ENCODE peak calls at places on chromosomes 11 and 22, in nine cellular contexts. A, O, W, Q, J, T, K, H and N are unnamed samples.

GRCh38 chr11:116702772-116703360 is 69.9 kb downstream of the BUD13 start:
- DNase-seq in W (no peak), Q (no peak), O (no peak), A (no peak), H (no peak), J (no peak), T (no peak), K (no peak), N (no peak)

GRCh38 chr22:30809086-30809485 is 114.4 kb downstream of the OSBP2 start:
- DNase-seq in T (no peak), Q (no peak), A (no peak), K (peak; percentile 85), H (no peak), O (no peak), W (no peak), J (no peak), N (peak; percentile 19)

GRCh38 chr11:304915-305833 is 2.4 kb upstream of the IFITM2 start:
- DNase-seq in H (peak; percentile 75), Q (no peak), J (no peak), A (peak; percentile 86), O (peak; percentile 74), T (peak; percentile 74), W (peak; percentile 86), K (peak; percentile 68), N (peak; percentile 83)

GRCh38 chr11:508956-509355 is 1.9 kb upstream of the RNH1 start:
- DNase-seq in W (peak; percentile 54), T (no peak), Q (no peak), K (no peak), A (no peak), H (no peak), J (no peak), O (no peak), N (peak; percentile 58)

GRCh38 chr11:3095712-3096361 is 38.6 kb upstream of the CARS1 start:
- DNase-seq in W (no peak), H (no peak), O (peak; percentile 45), T (peak; percentile 85), K (peak; percentile 81), J (no peak), Q (no peak), A (peak; percentile 93), N (peak; percentile 68)

GRCh38 chr22:30948930-30949342 is 19.6 kb downstream of the MORC2 start:
- DNase-seq in K (peak; percentile 19), A (no peak), Q (no peak), O (no peak), W (no peak), J (no peak), T (peak; percentile 32), H (no peak), N (peak; percentile 77)

GRCh38 chr11:13663631-13664071 is 4.8 kb upstream of the FAR1 start:
- DNase-seq in H (peak; percentile 29), A (peak; percentile 42), K (peak; percentile 51), J (no peak), T (peak; percentile 29), W (no peak), O (peak; percentile 69), Q (no peak), N (no peak)

GRCh38 chr11:94325681-94326080 is 21.3 kb downstream of the IZUMO1R start:
- DNase-seq in K (no peak), H (peak; percentile 48), A (peak; percentile 38), J (no peak), Q (peak; percentile 13), O (no peak), T (peak; percentile 3), W (no peak), N (no peak)

GRCh38 chr11:66936326-66936725 is 21.9 kb downstream of the PC start:
- DNase-seq in O (no peak), Q (no peak), A (peak; percentile 94), T (peak; percentile 83), W (no peak), J (no peak), H (no peak), K (peak; percentile 94), N (peak; percentile 95)

GRCh38 chr11:123654566-123655081 is at the start of gene SCN3B:
- DNase-seq in O (peak; percentile 84), Q (no peak), T (peak; percentile 35), J (no peak), K (peak; percentile 81), H (peak; percentile 57), A (peak; percentile 63), W (peak; percentile 76), N (peak; percentile 39)

GRCh38 chr11:32584921-32585320 is 1.3 kb downstream of the EIF3M start:
- DNase-seq in O (peak; percentile 5), T (no peak), K (peak; percentile 11), J (no peak), H (no peak), W (no peak), Q (no peak), A (no peak), N (no peak)

GRCh38 chr11:32583451-32584271 is at the start of gene EIF3M:
- DNase-seq in Q (peak; percentile 91), K (peak; percentile 96), T (peak; percentile 98), H (peak; percentile 97), A (peak; percentile 97), O (peak; percentile 89), J (peak; percentile 97), W (peak; percentile 98), N (peak; percentile 97)

GRCh38 chr11:32580967-32581366 is 2.7 kb upstream of the EIF3M start:
- DNase-seq in K (no peak), J (no peak), H (no peak), T (peak; percentile 68), W (no peak), A (peak; percentile 94), Q (no peak), O (peak; percentile 8), N (no peak)

GRCh38 chr11:32581556-32581955 is 2.1 kb upstream of the EIF3M start:
- DNase-seq in A (no peak), H (no peak), J (no peak), W (no peak), Q (no peak), K (no peak), O (no peak), T (no peak), N (no peak)

DNA sequence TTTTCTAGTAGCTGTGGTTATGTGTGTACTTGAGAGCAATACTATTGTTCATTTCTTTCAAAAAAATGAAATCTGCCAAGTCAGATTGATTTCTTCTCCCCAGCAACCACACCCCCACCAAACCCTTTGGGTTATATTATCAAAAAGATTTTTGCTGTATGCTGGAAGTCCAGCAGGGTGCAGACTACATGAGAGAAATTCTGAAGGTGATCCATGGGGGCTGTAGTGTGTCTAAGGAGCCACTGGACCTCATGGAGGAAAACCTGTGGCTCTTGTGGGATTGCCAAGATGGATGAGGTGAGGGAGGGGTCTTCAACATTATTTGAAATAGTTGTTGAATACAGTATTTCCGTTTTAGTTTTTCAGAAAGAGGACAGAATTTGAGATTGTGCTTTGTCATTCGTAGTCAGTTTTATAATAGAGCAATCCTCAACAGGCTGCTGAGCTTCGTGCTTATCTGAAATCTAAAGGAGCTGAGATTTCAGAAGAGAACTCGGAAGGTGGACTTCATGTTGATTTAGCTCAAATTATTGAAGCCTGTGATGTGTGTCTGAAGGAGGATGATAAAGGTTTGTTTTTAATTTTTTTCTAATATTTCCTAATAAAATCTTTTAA is 3.1 kb downstream of the EIF3M start:
- DNase-seq in Q (no peak), T (no peak), J (no peak), O (peak; percentile 30), W (no peak), A (peak; percentile 55), K (peak; percentile 16), H (no peak), N (no peak)
- TF ChIP-seq CTCF in Q (no peak), T (peak; percentile 23), J (no peak), O (no peak), W (no peak), A (peak; percentile 54), K (peak; percentile 34), H (no peak), N (peak; percentile 31)

GRCh38 chr11:109641549-109641948 is 219.6 kb downstream of the C11orf87 start:
- DNase-seq in K (peak; percentile 49), Q (no peak), H (no peak), A (peak; percentile 62), J (no peak), W (no peak), O (peak; percentile 27), T (peak; percentile 2), N (peak; percentile 47)
- TF ChIP-seq CTCF in K (no peak), Q (no peak), H (no peak), A (peak; percentile 17), J (no peak), W (no peak), O (no peak), T (no peak), N (peak; percentile 46)

GRCh38 chr22:26031641-26032040 is 137.6 kb upstream of the SEZ6L start:
- DNase-seq in H (no peak), Q (no peak), T (no peak), O (no peak), K (no peak), A (no peak), W (no peak), J (peak; percentile 53), N (no peak)
- TF ChIP-seq CTCF in H (no peak), Q (no peak), T (no peak), O (no peak), K (no peak), A (no peak), W (no peak), J (no peak), N (no peak)

GRCh38 chr22:37904572-37905533 is 1.2 kb upstream of the MICALL1 start:
- DNase-seq in J (no peak), W (peak; percentile 67), H (peak; percentile 33), K (peak; percentile 99), O (peak; percentile 93), A (peak; percentile 98), Q (no peak), T (peak; percentile 98), N (peak; percentile 98)

GRCh38 chr22:37909756-37910155 is 3.7 kb downstream of the MICALL1 start:
- DNase-seq in T (no peak), Q (no peak), H (no peak), J (no peak), O (no peak), K (no peak), W (no peak), A (no peak), N (peak; percentile 84)

GRCh38 chr22:37907036-37907954 is 1.2 kb downstream of the MICALL1 start:
- DNase-seq in H (no peak), W (no peak), Q (no peak), O (no peak), K (no peak), J (no peak), A (peak; percentile 41), T (peak; percentile 33), N (peak; percentile 36)

GRCh38 chr22:37906364-37907008 is 389 bp downstream of the MICALL1 start:
- DNase-seq in O (no peak), A (no peak), H (peak; percentile 51), Q (no peak), W (peak; percentile 58), T (no peak), J (no peak), K (no peak), N (no peak)

DNA sequence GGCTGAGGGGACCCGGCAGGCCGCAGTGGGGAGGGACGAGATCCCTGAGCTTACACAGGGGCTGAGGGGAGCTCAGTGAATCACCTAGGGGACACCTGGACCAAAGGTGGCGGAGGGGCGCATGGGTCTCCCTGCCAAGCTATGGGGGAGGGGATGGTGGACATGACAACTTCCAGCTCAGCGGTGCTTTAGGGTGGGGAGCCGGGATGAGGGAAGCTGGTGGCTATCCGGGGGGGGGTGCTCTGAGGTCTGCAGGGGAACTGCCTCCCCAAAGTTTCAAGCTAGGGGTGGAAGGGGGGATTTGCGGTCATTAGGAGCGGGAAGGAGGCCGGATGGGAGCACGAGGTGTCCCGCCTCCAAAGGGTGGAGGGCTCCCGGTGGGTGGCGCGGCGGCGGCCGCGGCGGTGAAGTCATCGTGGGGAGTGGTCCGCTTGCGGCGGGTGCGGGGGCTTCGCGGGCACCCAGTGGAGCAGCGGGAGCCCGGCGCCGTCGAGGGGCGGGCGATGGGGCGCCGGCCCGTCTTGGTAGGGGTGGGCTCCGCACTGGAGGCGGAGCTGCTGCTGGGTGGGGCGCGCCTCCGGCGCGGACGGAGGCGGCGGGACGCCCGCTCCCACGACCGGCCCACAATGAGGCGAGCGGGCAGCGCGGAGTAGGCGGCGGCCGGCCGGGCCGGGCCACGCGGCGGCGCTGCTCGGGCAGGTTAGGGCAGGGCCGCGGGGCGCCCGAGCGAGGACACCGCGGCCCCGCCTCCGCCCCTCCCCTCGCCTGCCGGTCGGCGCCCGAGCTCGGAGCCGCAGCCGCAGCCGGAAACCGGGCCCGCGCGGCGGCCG is at the start of gene MICALL1:
- DNase-seq in Q (peak; percentile 13), T (peak; percentile 83), A (peak; percentile 70), O (peak; percentile 65), J (no peak), K (peak; percentile 79), W (peak; percentile 81), H (peak; percentile 85), N (peak; percentile 78)
- TF ChIP-seq CTCF in Q (no peak), T (no peak), A (no peak), O (no peak), J (no peak), K (no peak), W (peak; percentile 39), H (no peak), N (no peak)